ENCODE peak calls at places on chromosomes 7 and 10, in nine cellular contexts. Q, H, C, P, K, U, F, B and T are unnamed samples.

GRCh38 chr10:60711496-60711895 is 66.8 kb upstream of the CDK1 start:
- DNase-seq in U (no peak), K (no peak), F (no peak), H (no peak), B (no peak), P (no peak), C (no peak), Q (no peak), T (no peak)

GRCh38 chr7:665751-666453 is 60.6 kb upstream of the DNAAF5 start:
- DNase-seq in K (no peak), P (no peak), C (no peak), U (no peak), Q (peak), B (no peak), F (no peak), H (no peak), T (no peak)

GRCh38 chr7:105673367-105674188 is 92.3 kb upstream of the EFCAB10 start:
- DNase-seq in P (no peak), Q (peak), U (peak), C (no peak), B (no peak), H (no peak), K (no peak), F (no peak), T (no peak)

GRCh38 chr7:140674899-140675701 is 2.4 kb downstream of the ADCK2 start:
- DNase-seq in F (no peak), C (peak), U (no peak), H (peak), B (no peak), Q (peak), K (peak), P (peak), T (peak)

GRCh38 chr10:114856544-114857287 is 35.1 kb downstream of the FHIP2A start:
- DNase-seq in C (no peak), H (no peak), Q (no peak), P (no peak), U (no peak), B (no peak), K (peak), F (no peak), T (no peak)

GRCh38 chr7:2638224-2638991 is 6.6 kb downstream of the TTYH3 start:
- DNase-seq in H (no peak), B (no peak), P (no peak), F (no peak), Q (no peak), K (peak), U (peak), C (peak), T (no peak)

GRCh38 chr10:110151467-110151866 is 55.9 kb upstream of the MXI1 start:
- DNase-seq in F (no peak), K (no peak), U (no peak), B (no peak), H (no peak), C (no peak), P (no peak), Q (peak), T (no peak)

GRCh38 chr7:46750321-46750865 is 829.3 kb upstream of the IGFBP3 start:
- DNase-seq in F (no peak), U (no peak), K (no peak), Q (no peak), P (no peak), B (no peak), C (no peak), H (no peak), T (no peak)

GRCh38 chr7:153588596-153588995 is 463.6 kb upstream of the DPP6 start:
- DNase-seq in K (no peak), U (no peak), Q (no peak), F (no peak), P (no peak), H (no peak), C (peak), B (no peak), T (no peak)

GRCh38 chr10:77915299-77916105 is 11.1 kb downstream of the DLG5 start:
- DNase-seq in F (no peak), C (no peak), U (no peak), Q (no peak), H (no peak), P (no peak), K (no peak), B (no peak), T (no peak)

GRCh38 chr7:80830584-80831319 is 88.1 kb downstream of the SEMA3C start:
- DNase-seq in U (no peak), Q (no peak), C (no peak), B (no peak), P (no peak), F (no peak), H (no peak), K (no peak), T (no peak)

GRCh38 chr10:110138197-110138812 is 69.1 kb upstream of the MXI1 start:
- DNase-seq in U (no peak), K (peak), B (no peak), C (no peak), H (no peak), P (no peak), Q (peak), F (peak), T (no peak)

GRCh38 chr10:89217057-89217990 is 10.2 kb upstream of the CH25H start:
- DNase-seq in B (peak), P (peak), H (peak), F (peak), K (peak), U (no peak), Q (peak), C (peak), T (no peak)

GRCh38 chr10:113704637-113705343 is 25.1 kb downstream of the CASP7 start:
- DNase-seq in B (no peak), K (peak), U (no peak), C (peak), H (peak), P (peak), Q (peak), F (peak), T (no peak)